ENCODE peak calls at places on chromosomes 16 and 17, in ten cellular contexts. One of them, this sample, is unnamed.

GRCh38 chr17:9020096-9020823 is 1.1 kb upstream of the NTN1 start:
- DNase-seq in naive thymus-derived CD4-positive, alpha-beta T cell: no peak
- DNase-seq in IMR-90: no peak
- DNase-seq in psoas muscle: no peak
- DNase-seq in A549: no peak
- DNase-seq in lower lobe of right lung: no peak
- DNase-seq in keratinocyte: no peak
- DNase-seq in cardiac muscle cell: no peak
- DNase-seq in adrenal gland: no peak
- DNase-seq in CD8-positive, alpha-beta T cell: no peak
- DNase-seq in this sample: no peak

GRCh38 chr16:54817432-54817831 is 113.2 kb upstream of the IRX5 start:
- DNase-seq in adrenal gland: no peak
- DNase-seq in keratinocyte: peak; percentile 13
- DNase-seq in CD8-positive, alpha-beta T cell: no peak
- DNase-seq in psoas muscle: no peak
- DNase-seq in IMR-90: no peak
- DNase-seq in lower lobe of right lung: no peak
- DNase-seq in A549: peak; percentile 42
- DNase-seq in cardiac muscle cell: peak; percentile 8
- DNase-seq in naive thymus-derived CD4-positive, alpha-beta T cell: no peak
- DNase-seq in this sample: no peak

GRCh38 chr16:85654251-85655115 is 34.3 kb downstream of the GINS2 start:
- DNase-seq in lower lobe of right lung: peak; percentile 48
- DNase-seq in cardiac muscle cell: no peak
- DNase-seq in adrenal gland: peak; percentile 38
- DNase-seq in A549: no peak
- DNase-seq in naive thymus-derived CD4-positive, alpha-beta T cell: no peak
- DNase-seq in CD8-positive, alpha-beta T cell: no peak
- DNase-seq in keratinocyte: no peak
- DNase-seq in psoas muscle: peak; percentile 47
- DNase-seq in IMR-90: no peak
- DNase-seq in this sample: no peak

GRCh38 chr16:18983565-18984424 is at the start of gene TMC7:
- DNase-seq in cardiac muscle cell: peak; percentile 83
- DNase-seq in IMR-90: peak; percentile 79
- DNase-seq in adrenal gland: peak; percentile 69
- DNase-seq in naive thymus-derived CD4-positive, alpha-beta T cell: no peak
- DNase-seq in A549: peak; percentile 92
- DNase-seq in lower lobe of right lung: peak; percentile 90
- DNase-seq in keratinocyte: no peak
- DNase-seq in CD8-positive, alpha-beta T cell: no peak
- DNase-seq in psoas muscle: peak; percentile 81
- DNase-seq in this sample: peak; percentile 70

GRCh38 chr16:52103791-52104190 is 443.2 kb downstream of the TOX3 start:
- DNase-seq in adrenal gland: no peak
- DNase-seq in CD8-positive, alpha-beta T cell: no peak
- DNase-seq in cardiac muscle cell: no peak
- DNase-seq in naive thymus-derived CD4-positive, alpha-beta T cell: no peak
- DNase-seq in lower lobe of right lung: no peak
- DNase-seq in keratinocyte: no peak
- DNase-seq in psoas muscle: no peak
- DNase-seq in IMR-90: no peak
- DNase-seq in A549: no peak
- DNase-seq in this sample: no peak

GRCh38 chr17:71535311-71535710 is 585.5 kb upstream of the SOX9 start:
- DNase-seq in adrenal gland: no peak
- DNase-seq in keratinocyte: no peak
- DNase-seq in naive thymus-derived CD4-positive, alpha-beta T cell: no peak
- DNase-seq in CD8-positive, alpha-beta T cell: no peak
- DNase-seq in psoas muscle: no peak
- DNase-seq in cardiac muscle cell: no peak
- DNase-seq in A549: no peak
- DNase-seq in lower lobe of right lung: no peak
- DNase-seq in IMR-90: no peak
- DNase-seq in this sample: no peak

GRCh38 chr17:2418572-2418971 is 17.7 kb upstream of the MNT start:
- DNase-seq in A549: no peak
- DNase-seq in CD8-positive, alpha-beta T cell: no peak
- DNase-seq in naive thymus-derived CD4-positive, alpha-beta T cell: no peak
- DNase-seq in keratinocyte: no peak
- DNase-seq in cardiac muscle cell: no peak
- DNase-seq in adrenal gland: peak; percentile 68
- DNase-seq in IMR-90: peak; percentile 70
- DNase-seq in psoas muscle: peak; percentile 67
- DNase-seq in lower lobe of right lung: no peak
- DNase-seq in this sample: no peak

GRCh38 chr17:58318065-58318481 is 10.5 kb downstream of the TSPOAP1 start:
- DNase-seq in lower lobe of right lung: no peak
- DNase-seq in A549: no peak
- DNase-seq in psoas muscle: no peak
- DNase-seq in CD8-positive, alpha-beta T cell: no peak
- DNase-seq in adrenal gland: peak; percentile 11
- DNase-seq in IMR-90: no peak
- DNase-seq in cardiac muscle cell: no peak
- DNase-seq in keratinocyte: no peak
- DNase-seq in naive thymus-derived CD4-positive, alpha-beta T cell: no peak
- DNase-seq in this sample: no peak

GRCh38 chr16:75218256-75219076 is at the start of gene CTRB1:
- DNase-seq in lower lobe of right lung: no peak
- DNase-seq in A549: no peak
- DNase-seq in adrenal gland: no peak
- DNase-seq in psoas muscle: no peak
- DNase-seq in cardiac muscle cell: no peak
- DNase-seq in keratinocyte: no peak
- DNase-seq in IMR-90: no peak
- DNase-seq in CD8-positive, alpha-beta T cell: no peak
- DNase-seq in naive thymus-derived CD4-positive, alpha-beta T cell: no peak
- DNase-seq in this sample: peak; percentile 68

GRCh38 chr16:71441348-71441781 is 489 bp downstream of the TLE7 start:
- DNase-seq in lower lobe of right lung: no peak
- DNase-seq in adrenal gland: no peak
- DNase-seq in cardiac muscle cell: peak; percentile 30
- DNase-seq in psoas muscle: no peak
- DNase-seq in naive thymus-derived CD4-positive, alpha-beta T cell: peak; percentile 24
- DNase-seq in IMR-90: no peak
- DNase-seq in CD8-positive, alpha-beta T cell: no peak
- DNase-seq in keratinocyte: no peak
- DNase-seq in A549: no peak
- DNase-seq in this sample: no peak

GRCh38 chr17:82105882-82106696 is 8.1 kb upstream of the FASN start:
- DNase-seq in naive thymus-derived CD4-positive, alpha-beta T cell: peak; percentile 61
- DNase-seq in IMR-90: peak; percentile 37
- DNase-seq in keratinocyte: no peak
- DNase-seq in CD8-positive, alpha-beta T cell: no peak
- DNase-seq in psoas muscle: peak; percentile 74
- DNase-seq in cardiac muscle cell: peak; percentile 58
- DNase-seq in A549: peak; percentile 82
- DNase-seq in adrenal gland: peak; percentile 34
- DNase-seq in lower lobe of right lung: peak; percentile 90
- DNase-seq in this sample: peak; percentile 34

GRCh38 chr16:57480127-57480753 is 6.1 kb downstream of the DOK4 start:
- DNase-seq in cardiac muscle cell: peak; percentile 88
- DNase-seq in naive thymus-derived CD4-positive, alpha-beta T cell: no peak
- DNase-seq in adrenal gland: no peak
- DNase-seq in A549: peak; percentile 90
- DNase-seq in psoas muscle: peak; percentile 71
- DNase-seq in IMR-90: peak; percentile 13
- DNase-seq in CD8-positive, alpha-beta T cell: no peak
- DNase-seq in lower lobe of right lung: peak; percentile 84
- DNase-seq in keratinocyte: no peak
- DNase-seq in this sample: no peak
- H3K27ac ChIP-seq in cardiac muscle cell: peak overlapping the region; percentile 95
- H3K27ac ChIP-seq in naive thymus-derived CD4-positive, alpha-beta T cell: no peak overlapping the region
- H3K27ac ChIP-seq in adrenal gland: peak overlapping the region; percentile 85
- H3K27ac ChIP-seq in A549: peak overlapping the region; percentile 96
- H3K27ac ChIP-seq in psoas muscle: peak overlapping the region; percentile 18
- H3K27ac ChIP-seq in IMR-90: no peak overlapping the region
- H3K27ac ChIP-seq in CD8-positive, alpha-beta T cell: no peak overlapping the region
- H3K27ac ChIP-seq in lower lobe of right lung: peak overlapping the region; percentile 77
- H3K27ac ChIP-seq in keratinocyte: no peak overlapping the region
- H3K27ac ChIP-seq in this sample: no peak overlapping the region

GRCh38 chr16:2716101-2716885 is 3.7 kb downstream of the PRSS27 start:
- DNase-seq in psoas muscle: no peak
- DNase-seq in keratinocyte: no peak
- DNase-seq in cardiac muscle cell: no peak
- DNase-seq in A549: no peak
- DNase-seq in IMR-90: no peak
- DNase-seq in naive thymus-derived CD4-positive, alpha-beta T cell: no peak
- DNase-seq in lower lobe of right lung: no peak
- DNase-seq in CD8-positive, alpha-beta T cell: no peak
- DNase-seq in adrenal gland: no peak
- DNase-seq in this sample: no peak

GRCh38 chr16:2713985-2714774 is 5.8 kb downstream of the PRSS27 start:
- DNase-seq in IMR-90: no peak
- DNase-seq in psoas muscle: no peak
- DNase-seq in lower lobe of right lung: no peak
- DNase-seq in naive thymus-derived CD4-positive, alpha-beta T cell: no peak
- DNase-seq in keratinocyte: no peak
- DNase-seq in A549: no peak
- DNase-seq in CD8-positive, alpha-beta T cell: no peak
- DNase-seq in cardiac muscle cell: no peak
- DNase-seq in adrenal gland: no peak
- DNase-seq in this sample: no peak

GRCh38 chr16:2715064-2715463 is 5.0 kb downstream of the PRSS27 start:
- DNase-seq in keratinocyte: no peak
- DNase-seq in adrenal gland: no peak
- DNase-seq in cardiac muscle cell: no peak
- DNase-seq in lower lobe of right lung: no peak
- DNase-seq in A549: no peak
- DNase-seq in naive thymus-derived CD4-positive, alpha-beta T cell: no peak
- DNase-seq in CD8-positive, alpha-beta T cell: no peak
- DNase-seq in IMR-90: no peak
- DNase-seq in psoas muscle: no peak
- DNase-seq in this sample: no peak

GRCh38 chr16:2716948-2717347 is 3.1 kb downstream of the PRSS27 start:
- DNase-seq in naive thymus-derived CD4-positive, alpha-beta T cell: no peak
- DNase-seq in psoas muscle: no peak
- DNase-seq in A549: no peak
- DNase-seq in cardiac muscle cell: no peak
- DNase-seq in IMR-90: no peak
- DNase-seq in adrenal gland: no peak
- DNase-seq in lower lobe of right lung: no peak
- DNase-seq in keratinocyte: no peak
- DNase-seq in CD8-positive, alpha-beta T cell: no peak
- DNase-seq in this sample: no peak

GRCh38 chr16:2715519-2715918 is 4.5 kb downstream of the PRSS27 start:
- DNase-seq in CD8-positive, alpha-beta T cell: peak; percentile 70
- DNase-seq in adrenal gland: peak; percentile 65
- DNase-seq in IMR-90: peak; percentile 46
- DNase-seq in lower lobe of right lung: peak; percentile 79
- DNase-seq in cardiac muscle cell: peak; percentile 66
- DNase-seq in A549: no peak
- DNase-seq in naive thymus-derived CD4-positive, alpha-beta T cell: peak; percentile 81
- DNase-seq in psoas muscle: peak; percentile 81
- DNase-seq in keratinocyte: peak; percentile 15
- DNase-seq in this sample: peak; percentile 52
- H3K27ac ChIP-seq in CD8-positive, alpha-beta T cell: no peak overlapping the region
- H3K27ac ChIP-seq in adrenal gland: no peak overlapping the region
- H3K27ac ChIP-seq in IMR-90: no peak overlapping the region
- H3K27ac ChIP-seq in lower lobe of right lung: no peak overlapping the region
- H3K27ac ChIP-seq in cardiac muscle cell: no peak overlapping the region
- H3K27ac ChIP-seq in A549: no peak overlapping the region
- H3K27ac ChIP-seq in naive thymus-derived CD4-positive, alpha-beta T cell: no peak overlapping the region
- H3K27ac ChIP-seq in psoas muscle: no peak overlapping the region
- H3K27ac ChIP-seq in keratinocyte: no peak overlapping the region
- H3K27ac ChIP-seq in this sample: no peak overlapping the region

GRCh38 chr16:67438098-67438791 is 7.3 kb downstream of the HSD11B2 start:
- DNase-seq in CD8-positive, alpha-beta T cell: no peak
- DNase-seq in psoas muscle: no peak
- DNase-seq in keratinocyte: no peak
- DNase-seq in IMR-90: no peak
- DNase-seq in adrenal gland: no peak
- DNase-seq in A549: no peak
- DNase-seq in lower lobe of right lung: no peak
- DNase-seq in cardiac muscle cell: no peak
- DNase-seq in naive thymus-derived CD4-positive, alpha-beta T cell: no peak
- DNase-seq in this sample: no peak
- H3K27ac ChIP-seq in CD8-positive, alpha-beta T cell: no peak overlapping the region
- H3K27ac ChIP-seq in psoas muscle: no peak overlapping the region
- H3K27ac ChIP-seq in keratinocyte: no peak overlapping the region
- H3K27ac ChIP-seq in IMR-90: no peak overlapping the region
- H3K27ac ChIP-seq in adrenal gland: no peak overlapping the region
- H3K27ac ChIP-seq in A549: no peak overlapping the region
- H3K27ac ChIP-seq in lower lobe of right lung: no peak overlapping the region
- H3K27ac ChIP-seq in cardiac muscle cell: no peak overlapping the region
- H3K27ac ChIP-seq in naive thymus-derived CD4-positive, alpha-beta T cell: no peak overlapping the region
- H3K27ac ChIP-seq in this sample: no peak overlapping the region

DNA sequence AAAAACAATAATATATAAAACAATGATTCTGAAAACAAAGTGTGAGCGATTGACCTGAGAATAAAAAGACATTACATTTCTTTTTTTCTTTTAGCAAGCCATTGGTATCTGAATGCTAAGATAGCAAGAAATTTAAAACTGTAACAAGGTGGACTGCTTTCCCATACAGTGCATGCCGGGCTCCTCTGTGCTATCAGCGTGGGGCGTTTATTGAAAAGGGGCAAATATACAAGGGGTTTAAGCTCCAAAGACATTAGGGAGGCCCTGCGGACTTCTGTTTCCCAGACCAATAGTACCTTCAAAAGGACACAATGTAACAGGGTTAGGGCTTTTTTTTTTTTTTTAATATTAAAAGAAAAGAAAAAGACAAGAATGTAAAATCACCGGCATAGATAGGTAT is 261.3 kb downstream of the ZFHX3 start:
- DNase-seq in keratinocyte: no peak
- DNase-seq in naive thymus-derived CD4-positive, alpha-beta T cell: no peak
- DNase-seq in IMR-90: no peak
- DNase-seq in adrenal gland: no peak
- DNase-seq in lower lobe of right lung: no peak
- DNase-seq in CD8-positive, alpha-beta T cell: no peak
- DNase-seq in cardiac muscle cell: no peak
- DNase-seq in psoas muscle: no peak
- DNase-seq in A549: no peak
- DNase-seq in this sample: no peak
- H3K27ac ChIP-seq in keratinocyte: no peak overlapping the region
- H3K27ac ChIP-seq in naive thymus-derived CD4-positive, alpha-beta T cell: no peak overlapping the region
- H3K27ac ChIP-seq in IMR-90: no peak overlapping the region
- H3K27ac ChIP-seq in adrenal gland: no peak overlapping the region
- H3K27ac ChIP-seq in lower lobe of right lung: peak overlapping the region; percentile 54
- H3K27ac ChIP-seq in CD8-positive, alpha-beta T cell: no peak overlapping the region
- H3K27ac ChIP-seq in cardiac muscle cell: no peak overlapping the region
- H3K27ac ChIP-seq in psoas muscle: no peak overlapping the region
- H3K27ac ChIP-seq in A549: no peak overlapping the region
- H3K27ac ChIP-seq in this sample: no peak overlapping the region

DNA sequence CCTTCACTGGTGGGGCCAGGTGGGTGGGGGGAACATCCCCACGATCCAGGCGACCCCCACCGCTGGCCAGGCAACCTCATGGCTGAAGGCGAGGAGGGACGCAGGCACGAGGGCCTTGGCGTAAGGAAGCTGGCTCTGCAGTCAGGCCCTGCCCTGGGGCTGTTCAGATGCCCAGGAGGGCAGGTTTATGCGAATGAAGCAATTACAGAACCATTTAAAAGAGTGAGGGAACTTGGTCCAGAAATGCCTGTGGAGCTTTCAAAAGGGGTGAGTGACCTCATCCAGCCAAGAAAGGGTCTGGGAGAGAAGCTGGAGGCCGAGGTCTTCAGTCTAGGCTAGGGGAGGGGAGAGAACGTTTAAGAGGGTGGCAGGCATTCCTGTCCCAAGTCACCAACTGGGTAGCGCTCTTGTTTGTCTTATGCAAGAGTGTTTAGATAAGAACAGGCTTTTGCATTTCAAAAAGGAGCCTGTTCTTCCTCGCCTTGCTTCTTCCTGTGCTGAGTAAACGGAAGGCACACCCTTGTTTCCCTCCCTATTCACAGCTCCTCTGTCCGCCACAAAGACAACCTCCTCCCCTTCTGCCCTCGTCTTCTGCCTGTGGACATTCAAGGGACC is 183.5 kb upstream of the SDK2 start:
- DNase-seq in CD8-positive, alpha-beta T cell: no peak
- DNase-seq in lower lobe of right lung: no peak
- DNase-seq in cardiac muscle cell: peak; percentile 13
- DNase-seq in keratinocyte: no peak
- DNase-seq in IMR-90: no peak
- DNase-seq in psoas muscle: no peak
- DNase-seq in adrenal gland: no peak
- DNase-seq in naive thymus-derived CD4-positive, alpha-beta T cell: peak; percentile 57
- DNase-seq in A549: peak; percentile 46
- DNase-seq in this sample: no peak
- H3K27ac ChIP-seq in CD8-positive, alpha-beta T cell: no peak overlapping the region
- H3K27ac ChIP-seq in lower lobe of right lung: peak overlapping the region; percentile 73
- H3K27ac ChIP-seq in cardiac muscle cell: no peak overlapping the region
- H3K27ac ChIP-seq in keratinocyte: no peak overlapping the region
- H3K27ac ChIP-seq in IMR-90: no peak overlapping the region
- H3K27ac ChIP-seq in psoas muscle: no peak overlapping the region
- H3K27ac ChIP-seq in adrenal gland: no peak overlapping the region
- H3K27ac ChIP-seq in naive thymus-derived CD4-positive, alpha-beta T cell: peak overlapping the region; percentile 73
- H3K27ac ChIP-seq in A549: peak overlapping the region; percentile 69
- H3K27ac ChIP-seq in this sample: no peak overlapping the region